ENCODE peak calls at places on chromosomes 3 and 15, in six cellular contexts. S, R, T, X, L and K are unnamed samples.

GRCh38 chr3:105527949-105528348 is 161.2 kb downstream of the ALCAM start:
- DNase-seq in S (peak; percentile 50), R (no peak), T (no peak), X (peak; percentile 49), L (no peak), K (no peak)

GRCh38 chr15:94135748-94136147 is 95.6 kb upstream of the MCTP2 start:
- DNase-seq in S (no peak), R (no peak), T (no peak), X (no peak), L (no peak), K (no peak)

GRCh38 chr15:75725719-75726607 is 13.3 kb upstream of the CSPG4 start:
- DNase-seq in S (no peak), R (peak; percentile 13), T (no peak), X (no peak), L (no peak), K (no peak)

GRCh38 chr15:85582719-85583089 is 202.3 kb downstream of the AKAP13 start:
- DNase-seq in S (peak; percentile 49), R (peak; percentile 59), T (no peak), X (peak; percentile 46), L (no peak), K (no peak)

GRCh38 chr3:63960048-63960711 is 48.0 kb upstream of the SCAANT1 start:
- DNase-seq in S (peak; percentile 72), R (peak; percentile 40), T (no peak), X (peak; percentile 84), L (no peak), K (peak; percentile 44)

GRCh38 chr3:120350431-120350941 is 1.3 kb upstream of the LRRC58 start:
- DNase-seq in S (peak; percentile 67), R (peak; percentile 31), T (no peak), X (peak; percentile 84), L (no peak), K (peak; percentile 41)

GRCh38 chr3:79490165-79491028 is 277.4 kb downstream of the ROBO1 start:
- DNase-seq in S (peak; percentile 94), R (peak; percentile 43), T (no peak), X (peak; percentile 41), L (no peak), K (peak; percentile 75)

GRCh38 chr3:117628896-117629295 is 919.3 kb downstream of the TUSC7 start:
- DNase-seq in S (peak; percentile 78), R (no peak), T (no peak), X (peak; percentile 92), L (no peak), K (peak; percentile 88)

GRCh38 chr15:70853270-70853854 is 595 bp downstream of the LARP6 start:
- DNase-seq in S (peak; percentile 60), R (peak; percentile 40), T (no peak), X (peak; percentile 87), L (no peak), K (peak; percentile 75)

GRCh38 chr15:57373882-57374276 is 2.4 kb upstream of the CGNL1 start:
- DNase-seq in S (no peak), R (no peak), T (no peak), X (no peak), L (no peak), K (no peak)

GRCh38 chr3:155382396-155383042 is 89.0 kb upstream of the STRIT1 start:
- DNase-seq in S (peak; percentile 14), R (peak; percentile 61), T (no peak), X (peak; percentile 42), L (peak; percentile 87), K (peak; percentile 76)

GRCh38 chr15:98648654-98649537 is 557 bp downstream of the IGF1R start:
- DNase-seq in S (peak; percentile 26), R (no peak), T (no peak), X (peak; percentile 47), L (peak; percentile 78), K (peak; percentile 66)

GRCh38 chr3:33388374-33389100 is 51.7 kb downstream of the UBP1 start:
- DNase-seq in S (no peak), R (no peak), T (no peak), X (no peak), L (no peak), K (no peak)

GRCh38 chr3:33386631-33387030 is 53.6 kb downstream of the UBP1 start:
- DNase-seq in S (no peak), R (no peak), T (no peak), X (no peak), L (no peak), K (no peak)

GRCh38 chr3:33383951-33384350 is 56.3 kb downstream of the UBP1 start:
- DNase-seq in S (no peak), R (no peak), T (no peak), X (no peak), L (no peak), K (no peak)

GRCh38 chr3:33389908-33390307 is 50.3 kb downstream of the UBP1 start:
- DNase-seq in S (no peak), R (no peak), T (no peak), X (no peak), L (no peak), K (no peak)

DNA sequence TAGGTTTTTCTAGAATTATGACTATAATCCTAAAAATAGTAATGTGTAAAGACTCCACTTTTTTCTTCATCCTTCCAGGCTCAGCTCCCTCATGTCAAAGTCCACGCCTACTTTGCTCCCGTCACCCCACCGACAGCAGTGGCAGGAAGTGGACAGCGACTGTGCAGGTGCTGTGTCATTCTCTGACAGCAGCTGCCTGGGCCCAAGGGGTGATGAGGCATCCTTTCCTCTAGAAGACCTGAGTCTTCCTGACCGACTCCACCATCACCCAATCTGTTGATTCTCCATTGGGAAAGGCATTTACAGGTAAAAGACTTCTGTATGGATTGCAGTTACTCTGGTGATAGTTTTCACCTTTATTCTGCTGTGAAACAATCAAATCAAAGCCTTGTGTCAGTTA is 54.8 kb downstream of the UBP1 start:
- DNase-seq in S (no peak), R (no peak), T (no peak), X (peak; percentile 20), L (no peak), K (no peak)
- H3K36me3 ChIP-seq in S (peaks cover 47% of the 10 kb centered on the region), R (peaks cover 79% of the 10 kb centered on the region), T (peaks cover 28% of the 10 kb centered on the region), X (peaks cover 28% of the 10 kb centered on the region), L (peaks cover 36% of the 10 kb centered on the region), K (peaks cover 65% of the 10 kb centered on the region)

GRCh38 chr3:173584093-173584833 is 186.7 kb downstream of the NLGN1 start:
- DNase-seq in S (peak; percentile 37), R (no peak), T (no peak), X (peak; percentile 44), L (peak; percentile 70), K (peak; percentile 64)
- H3K4me3 ChIP-seq in S (peak overlapping the region; percentile 86), R (peak overlapping the region; percentile 58), T (peak overlapping the region; percentile 40), X (peak overlapping the region; percentile 62), L (peak overlapping the region; percentile 36), K (peak overlapping the region; percentile 43)

DNA sequence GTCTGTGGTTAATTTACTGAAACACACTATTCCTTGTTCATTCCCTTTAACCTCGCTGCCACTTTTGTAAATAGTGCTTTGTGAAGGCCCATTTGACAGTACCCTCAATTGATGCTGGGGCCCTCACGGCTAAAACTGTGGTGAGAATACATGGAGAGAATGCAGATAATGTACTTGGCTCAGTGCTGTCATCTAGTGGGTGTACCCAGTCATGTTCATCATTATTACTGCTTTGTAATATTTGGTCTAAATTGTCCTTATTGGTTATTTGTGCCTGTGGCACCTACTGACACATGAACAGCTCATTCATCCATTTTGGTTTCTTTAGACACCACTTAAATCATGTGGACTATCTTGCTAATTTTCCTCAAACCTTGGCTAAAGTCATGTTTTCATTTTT is 543.6 kb downstream of the EDEM1 start:
- DNase-seq in S (no peak), R (no peak), T (no peak), X (no peak), L (no peak), K (no peak)
- H3K4me1 ChIP-seq in S (no peaks in the 10 kb centered on the region), R (no peaks in the 10 kb centered on the region), T (no peaks in the 10 kb centered on the region), X (no peaks in the 10 kb centered on the region), L (no peaks in the 10 kb centered on the region), K (no peaks in the 10 kb centered on the region)

DNA sequence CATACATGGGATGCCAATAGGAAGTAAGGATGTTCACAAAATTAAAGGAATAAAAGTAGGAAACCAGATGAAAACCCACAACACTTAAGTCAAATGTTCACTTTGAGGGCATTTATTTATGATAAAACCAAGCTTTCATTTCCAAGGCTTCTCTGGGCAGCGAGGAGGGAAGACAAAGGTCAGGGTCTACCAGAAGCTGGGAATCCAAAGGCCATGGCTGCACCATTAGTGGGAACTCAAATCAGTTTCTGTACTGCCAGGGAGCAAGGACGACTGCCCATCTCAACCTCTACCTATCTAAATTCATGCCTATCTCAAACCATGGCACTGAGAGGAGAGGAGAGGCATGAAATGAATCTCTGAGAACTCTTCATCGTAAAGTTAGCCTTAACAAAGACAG is 22.6 kb downstream of the PBRM1 start:
- DNase-seq in S (no peak), R (no peak), T (no peak), X (no peak), L (no peak), K (no peak)
- H3K36me3 ChIP-seq in S (peaks cover 43% of the 10 kb centered on the region), R (peaks cover 66% of the 10 kb centered on the region), T (peaks cover 46% of the 10 kb centered on the region), X (peaks cover 40% of the 10 kb centered on the region), L (peaks cover 45% of the 10 kb centered on the region), K (peaks cover 32% of the 10 kb centered on the region)

GRCh38 chr3:44992555-44993470 is 16.8 kb downstream of the EXOSC7 start:
- DNase-seq in S (no peak), R (no peak), T (no peak), X (no peak), L (peak; percentile 43), K (peak; percentile 17)
- H3K4me3 ChIP-seq in S (no peak overlapping the region), R (no peak overlapping the region), T (no peak overlapping the region), X (no peak overlapping the region), L (no peak overlapping the region), K (no peak overlapping the region)

DNA sequence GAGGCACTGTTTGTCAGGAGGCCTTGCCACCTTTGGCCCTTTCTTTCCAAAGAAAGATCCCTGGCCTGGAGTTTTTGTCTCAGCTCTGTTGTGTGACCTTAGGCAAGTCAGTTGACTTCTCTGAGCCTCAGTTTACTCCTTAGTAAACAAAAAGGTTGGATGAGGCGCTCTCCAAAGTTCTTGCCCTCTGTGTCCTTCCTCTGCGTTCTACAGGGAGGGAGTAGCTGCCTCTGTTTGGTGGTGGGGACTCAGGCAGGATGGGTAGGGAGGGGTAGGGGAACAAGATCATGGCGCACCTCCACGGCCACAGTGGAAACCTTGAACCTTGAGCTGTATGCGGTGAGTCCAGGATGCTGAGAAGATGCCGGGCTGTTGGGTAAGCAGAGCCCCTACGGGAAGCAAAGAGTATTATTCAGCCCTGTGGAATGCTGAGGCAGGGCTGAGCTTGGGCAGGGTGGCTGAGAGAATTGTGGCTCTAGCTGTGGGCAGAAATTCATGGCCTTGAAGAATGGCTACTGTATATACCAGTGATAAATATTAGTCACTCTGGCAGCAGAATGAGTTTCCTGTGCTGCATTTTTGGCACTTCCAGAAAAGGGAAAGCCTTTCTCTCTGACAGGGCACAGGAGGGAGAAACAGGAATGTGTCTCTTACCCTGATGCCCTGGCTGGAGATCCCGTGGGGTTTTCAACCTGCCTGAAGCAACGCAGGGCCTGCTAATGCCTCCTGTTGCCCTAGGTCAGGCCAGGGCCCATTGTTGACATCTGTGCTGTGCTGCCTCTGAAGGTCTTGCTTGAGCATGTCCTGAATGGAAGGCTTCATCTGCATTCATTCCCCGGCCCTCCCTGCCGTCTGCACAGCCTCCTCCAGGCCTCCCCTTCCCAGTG is 39.9 kb downstream of the SMAD3 start:
- DNase-seq in S (peak; percentile 99), R (peak; percentile 64), T (no peak), X (peak; percentile 99), L (no peak), K (no peak)
- H3K4me1 ChIP-seq in S (peaks cover 79% of the 10 kb centered on the region), R (peaks cover 51% of the 10 kb centered on the region), T (peaks cover 98% of the 10 kb centered on the region), X (peaks cover 78% of the 10 kb centered on the region), L (peaks cover 29% of the 10 kb centered on the region), K (peaks cover 2% of the 10 kb centered on the region)